ENCODE peak calls at places on chromosome 10, in five cellular contexts. L is lower leg skin, J is mesothelial cell of epicardium, Q is osteocyte, K is AG09309. X is an unnamed sample.

GRCh38 chr10:129472696-129473555 is 5.9 kb downstream of the MGMT start:
- DNase-seq in L (no peak), J (no peak), Q (no peak), K (no peak), X (no peak)

GRCh38 chr10:131580076-131580652 is 268.6 kb upstream of the TCERG1L start:
- DNase-seq in L (peak), J (no peak), Q (no peak), K (no peak), X (no peak)

GRCh38 chr10:29470355-29470705 is 164.4 kb downstream of the SVIL start:
- DNase-seq in L (no peak), J (no peak), Q (no peak), K (no peak), X (no peak)

GRCh38 chr10:124033887-124034218 is 59.5 kb downstream of the CHST15 start:
- DNase-seq in L (no peak), J (no peak), Q (no peak), K (no peak), X (no peak)

GRCh38 chr10:124912487-124912886 is 29.4 kb upstream of the ZRANB1 start:
- DNase-seq in L (no peak), J (no peak), Q (no peak), K (no peak), X (no peak)

GRCh38 chr10:97849491-97850402 is at the start of gene GOLGA7B:
- DNase-seq in L (no peak), J (peak), Q (no peak), K (no peak), X (peak)

GRCh38 chr10:49278497-49278902 is 20.5 kb upstream of the C10orf71 start:
- DNase-seq in L (no peak), J (no peak), Q (no peak), K (no peak), X (no peak)

GRCh38 chr10:91901784-91902677 is 7.3 kb downstream of the FGFBP3 start:
- DNase-seq in L (peak), J (no peak), Q (no peak), K (peak), X (no peak)

GRCh38 chr10:48400129-48400849 is 93.8 kb downstream of the MAPK8 start:
- DNase-seq in L (no peak), J (no peak), Q (no peak), K (peak), X (no peak)

GRCh38 chr10:10540383-10540782 is 477.3 kb upstream of the CELF2 start:
- DNase-seq in L (no peak), J (no peak), Q (no peak), K (no peak), X (no peak)

GRCh38 chr10:99285846-99286245 is 43.3 kb upstream of the CNNM1 start:
- DNase-seq in L (no peak), J (no peak), Q (no peak), K (no peak), X (no peak)

GRCh38 chr10:72564596-72564995 is 61.3 kb downstream of the MICU1 start:
- DNase-seq in L (no peak), J (no peak), Q (no peak), K (peak), X (no peak)

DNA sequence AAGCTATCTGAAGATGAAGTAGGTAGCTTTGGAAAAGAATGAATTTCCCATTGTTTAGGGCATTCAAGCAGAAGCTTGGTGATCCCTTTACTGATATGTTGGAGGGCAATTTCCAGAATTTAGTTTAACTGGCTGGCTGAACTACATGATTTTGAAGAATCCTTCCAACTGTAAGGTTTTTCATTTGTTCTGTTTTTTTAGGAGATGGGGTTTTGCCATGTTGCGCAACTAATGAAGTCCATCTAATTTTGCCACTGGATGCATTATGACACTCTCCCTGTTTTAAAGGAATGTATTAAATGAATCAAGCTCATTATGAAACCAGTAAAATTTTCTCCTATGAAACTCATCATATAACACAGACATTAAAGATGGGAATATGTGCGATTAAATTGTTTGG is 6.1 kb upstream of the DDX50 start:
- DNase-seq in L (no peak), J (no peak), Q (no peak), K (no peak), X (no peak)
- TF ChIP-seq CTCF in L (no peak), J (no peak), Q (no peak), K (no peak), X (no peak)

GRCh38 chr10:101012525-101013364 is 13.1 kb downstream of the LZTS2 start:
- DNase-seq in L (peak), J (peak), Q (peak), K (no peak), X (peak)
- TF ChIP-seq CTCF in L (peak), J (peak), Q (peak), K (peak), X (peak)

GRCh38 chr10:43316988-43317387 is 50.1 kb upstream of the RASGEF1A start:
- DNase-seq in L (no peak), J (no peak), Q (no peak), K (no peak), X (no peak)
- TF ChIP-seq CTCF in L (no peak), J (no peak), Q (no peak), K (no peak), X (no peak)

DNA sequence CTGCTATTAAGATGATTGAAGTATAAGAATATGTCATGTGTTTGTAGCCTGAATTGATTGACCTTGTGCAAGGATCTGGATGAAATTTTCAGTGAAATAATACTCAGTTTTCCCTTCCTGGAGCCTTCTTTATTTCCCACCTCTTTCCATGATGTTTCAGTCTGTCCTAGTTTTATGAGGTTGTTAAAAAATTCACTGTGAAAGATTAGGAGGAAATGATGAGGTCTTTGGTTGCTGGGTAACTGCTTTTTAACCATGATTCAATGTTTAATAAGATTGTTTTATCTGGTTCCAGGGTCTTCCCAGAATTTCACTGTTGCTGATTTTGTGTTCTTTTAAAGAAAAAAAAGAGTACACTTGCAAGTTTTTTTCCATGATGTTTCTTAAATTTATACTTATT is 221.5 kb downstream of the MBL2 start:
- DNase-seq in L (no peak), J (no peak), Q (no peak), K (peak), X (no peak)
- TF ChIP-seq CTCF in L (no peak), J (no peak), Q (no peak), K (no peak), X (no peak)

DNA sequence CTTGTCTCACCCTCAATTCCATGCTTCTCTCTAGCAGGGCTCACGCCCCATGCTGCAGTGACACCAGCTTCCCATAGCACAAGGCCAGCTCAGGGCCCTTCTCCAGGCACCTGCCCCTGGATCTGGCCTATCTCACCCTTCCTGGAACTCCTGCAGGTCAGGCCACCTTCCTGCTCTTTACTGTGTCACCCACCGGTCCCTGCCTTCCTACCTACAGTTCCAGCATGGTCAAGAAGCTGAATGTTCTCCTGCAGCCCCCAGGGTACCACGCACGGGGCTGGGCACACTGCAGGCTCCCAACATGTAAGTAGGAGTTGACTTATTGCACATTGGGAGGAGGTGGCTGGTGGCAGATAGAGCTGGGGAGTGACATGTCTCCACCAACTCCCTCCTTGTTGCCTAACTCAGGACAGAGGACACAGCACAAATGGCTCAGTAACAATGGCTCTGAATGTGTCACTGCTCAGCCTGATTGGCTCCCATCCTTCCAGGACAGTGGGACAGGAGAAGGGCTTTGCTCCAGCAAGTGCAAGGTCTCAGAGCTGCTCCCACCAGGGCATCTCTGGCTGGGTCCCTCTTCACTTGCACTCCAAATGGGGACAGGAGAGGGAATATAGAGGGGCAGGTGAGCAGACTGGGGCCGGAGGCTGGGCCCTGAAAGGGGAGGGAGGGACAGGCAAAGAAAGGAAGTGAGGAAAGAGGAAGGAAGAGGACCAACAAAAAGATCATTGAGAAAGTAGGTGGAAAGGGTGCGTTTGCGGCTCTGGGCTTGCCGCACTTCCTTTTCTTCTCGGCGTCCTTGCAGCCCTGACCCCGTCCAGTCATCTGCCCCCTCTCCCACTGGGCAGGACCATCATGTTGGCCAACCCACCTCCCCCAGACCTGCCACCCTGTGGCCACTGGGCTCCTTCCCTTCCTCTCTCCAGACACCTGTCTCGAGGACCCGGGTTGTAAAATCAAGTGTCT is 14.3 kb downstream of the ITPRIP start:
- DNase-seq in L (no peak), J (no peak), Q (no peak), K (no peak), X (no peak)
- TF ChIP-seq CTCF in L (no peak), J (no peak), Q (no peak), K (no peak), X (no peak)

DNA sequence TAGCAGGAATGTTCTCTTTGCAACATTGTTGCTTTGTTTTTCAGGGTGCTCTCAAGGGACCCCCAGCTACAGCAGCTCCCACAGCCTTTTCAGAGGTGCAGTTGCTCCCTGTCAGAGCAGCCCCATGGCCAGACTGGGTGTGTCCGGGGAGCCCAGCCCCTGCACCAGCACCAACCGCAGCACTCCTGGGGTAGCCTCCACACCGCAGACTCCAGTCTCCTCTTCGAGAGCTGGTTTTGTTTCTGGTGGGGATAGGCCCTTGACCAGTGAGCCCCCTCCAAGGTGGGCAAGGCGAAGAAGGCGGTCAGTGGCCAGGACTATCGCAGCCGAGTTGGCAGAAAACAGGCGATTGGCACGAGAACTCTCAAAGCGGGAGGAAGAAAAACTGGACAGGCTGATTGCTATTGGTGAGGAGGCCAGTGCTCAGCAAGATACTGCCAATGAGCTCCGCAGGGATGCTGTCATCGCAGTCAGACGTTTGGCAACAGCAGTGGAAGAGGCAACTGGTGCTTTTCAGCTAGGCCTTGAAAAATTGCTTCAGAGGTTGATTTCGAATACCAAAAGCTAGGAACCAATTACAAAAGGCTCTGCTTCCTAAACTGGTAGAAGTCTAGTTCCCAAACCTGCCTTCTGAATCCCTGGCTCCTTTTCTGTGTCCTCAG is 5.4 kb downstream of the HSPA14 start:
- DNase-seq in L (no peak), J (no peak), Q (no peak), K (no peak), X (no peak)
- TF ChIP-seq CTCF in L (no peak), J (no peak), Q (no peak), K (no peak), X (no peak)

X was measured in D721Med.